ENCODE peak calls at places on chromosomes 11 and 22, in four cellular contexts. M is activated CD8-positive, alpha-beta memory T cell treated with anti-CD3 and anti-CD28 coated beads, Interleukin-2, amount 50 U/mL, for 48 hours; Q is stimulated activated CD8-positive, alpha-beta memory T cell treated with anti-CD3 and anti-CD28 coated beads, Interleukin-7, amount 100 ng/mL, for 1 hour; S is activated CD4-positive, alpha-beta T cell treated with anti-CD3 and anti-CD28 coated beads for 48 hours. I is an unnamed sample.

GRCh38 chr22:38257650-38258246 is 15.1 kb downstream of the TMEM184B start:
- DNase-seq in M (no peak), Q (no peak), S (no peak), I (no peak)

GRCh38 chr22:41525450-41526225 is 18.6 kb downstream of the POLR3H start:
- DNase-seq in M (no peak), Q (no peak), S (no peak), I (no peak)

GRCh38 chr11:12693485-12694181 is 19.4 kb downstream of the TEAD1 start:
- DNase-seq in M (no peak), Q (no peak), S (peak; percentile 43), I (peak; percentile 8)

GRCh38 chr11:86069408-86070086 is 663 bp upstream of the PICALM start:
- DNase-seq in M (no peak), Q (no peak), S (no peak), I (no peak)

GRCh38 chr22:42841444-42841843 is 15.6 kb downstream of the ARFGAP3 start:
- DNase-seq in M (no peak), Q (no peak), S (no peak), I (no peak)

GRCh38 chr22:20378110-20378509 is 15.8 kb upstream of the ZNF74 start:
- DNase-seq in M (no peak), Q (no peak), S (no peak), I (no peak)

GRCh38 chr11:67577951-67578350 is 5.7 kb upstream of the GSTP1 start:
- DNase-seq in M (no peak), Q (no peak), S (no peak), I (no peak)

GRCh38 chr11:17564687-17565042 is 17.6 kb downstream of the OTOG start:
- DNase-seq in M (no peak), Q (no peak), S (peak; percentile 20), I (no peak)

GRCh38 chr11:34302046-34302921 is 55.5 kb downstream of the ABTB2 start:
- DNase-seq in M (no peak), Q (no peak), S (no peak), I (peak; percentile 10)

GRCh38 chr22:18731075-18731666 is 119.5 kb upstream of the RIMBP3 start:
- DNase-seq in M (no peak), Q (no peak), S (no peak), I (no peak)

GRCh38 chr11:62752994-62753735 is 795 bp downstream of the ZBTB3 start:
- DNase-seq in M (no peak), Q (no peak), S (no peak), I (no peak)

GRCh38 chr11:112513417-112513816 is 252.8 kb upstream of the PLET1 start:
- DNase-seq in M (no peak), Q (no peak), S (no peak), I (no peak)

GRCh38 chr11:118895093-118896039 is 11.7 kb downstream of the CXCR5 start:
- DNase-seq in M (peak; percentile 78), Q (no peak), S (peak; percentile 77), I (peak; percentile 77)

GRCh38 chr11:15599376-15599775 is 484.7 kb downstream of the INSC start:
- DNase-seq in M (no peak), Q (no peak), S (no peak), I (no peak)

GRCh38 chr22:20290045-20290392 is 21.9 kb upstream of the RTN4R start:
- DNase-seq in M (no peak), Q (no peak), S (no peak), I (no peak)

GRCh38 chr22:26673485-26673884 is 16.1 kb downstream of the MIAT start:
- DNase-seq in M (no peak), Q (no peak), S (peak; percentile 62), I (peak; percentile 35)

GRCh38 chr11:45665933-45666647 is 668 bp upstream of the CHST1 start:
- DNase-seq in M (no peak), Q (no peak), S (no peak), I (no peak)

GRCh38 chr22:46764779-46765485 is 2.5 kb downstream of the TBC1D22A start:
- DNase-seq in M (no peak), Q (no peak), S (no peak), I (no peak)

GRCh38 chr22:28904211-28904808 is 20.9 kb downstream of the ZNRF3 start:
- DNase-seq in M (no peak), Q (no peak), S (no peak), I (no peak)

GRCh38 chr11:59182457-59183151 is 10.7 kb downstream of the DTX4 start:
- DNase-seq in M (no peak), Q (no peak), S (peak; percentile 41), I (no peak)

GRCh38 chr22:25014896-25015755 is 62.6 kb downstream of the KIAA1671 start:
- DNase-seq in M (no peak), Q (no peak), S (no peak), I (no peak)

GRCh38 chr11:441418-442274 is at the start of gene ANO9:
- DNase-seq in M (peak; percentile 79), Q (no peak), S (peak; percentile 76), I (peak; percentile 68)

GRCh38 chr22:20967697-20968201 is 694 bp downstream of the AIFM3 start:
- DNase-seq in M (no peak), Q (no peak), S (no peak), I (no peak)

GRCh38 chr22:48576333-48577013 is 1251.2 kb downstream of the BRD1 start:
- DNase-seq in M (peak; percentile 57), Q (no peak), S (peak; percentile 25), I (peak; percentile 34)

GRCh38 chr11:64444838-64445441 is 86.0 kb downstream of the RPS6KA4 start:
- DNase-seq in M (no peak), Q (no peak), S (no peak), I (no peak)

GRCh38 chr11:44096360-44097188 is 1.1 kb downstream of the EXT2 start:
- DNase-seq in M (no peak), Q (no peak), S (no peak), I (no peak)

GRCh38 chr22:16969508-16970327 is 38.3 kb downstream of the GAB4 start:
- DNase-seq in M (no peak), Q (no peak), S (no peak), I (no peak)

GRCh38 chr11:1392111-1392510 is 2.4 kb downstream of the BRSK2 start:
- DNase-seq in M (no peak), Q (no peak), S (no peak), I (no peak)